ENCODE peak calls at places on chromosomes 13 and 19, in seven cellular contexts. One of them, this sample, is unnamed.

GRCh38 chr19:9847087-9847671 is 12.1 kb downstream of the PIN1 start:
- DNase-seq in foreskin fibroblast: peak; percentile 93
- DNase-seq in CD8-positive, alpha-beta memory T cell: no peak
- DNase-seq in lower lobe of right lung: no peak
- DNase-seq in activated effector memory CD4-positive, alpha-beta T cell treated with Interleukin-2 at 50 U/mL for 16 hours: no peak
- DNase-seq in upper lobe of right lung: no peak
- DNase-seq in trophoblast cell: peak; percentile 40
- DNase-seq in this sample: no peak

GRCh38 chr19:46480409-46480808 is 9.0 kb upstream of the PNMA8A start:
- DNase-seq in foreskin fibroblast: peak; percentile 59
- DNase-seq in CD8-positive, alpha-beta memory T cell: no peak
- DNase-seq in lower lobe of right lung: no peak
- DNase-seq in activated effector memory CD4-positive, alpha-beta T cell treated with Interleukin-2 at 50 U/mL for 16 hours: no peak
- DNase-seq in upper lobe of right lung: no peak
- DNase-seq in trophoblast cell: no peak
- DNase-seq in this sample: no peak

GRCh38 chr13:21569686-21570085 is 34.3 kb downstream of the MICU2 start:
- DNase-seq in foreskin fibroblast: no peak
- DNase-seq in CD8-positive, alpha-beta memory T cell: no peak
- DNase-seq in lower lobe of right lung: no peak
- DNase-seq in activated effector memory CD4-positive, alpha-beta T cell treated with Interleukin-2 at 50 U/mL for 16 hours: no peak
- DNase-seq in upper lobe of right lung: no peak
- DNase-seq in trophoblast cell: no peak
- DNase-seq in this sample: no peak

GRCh38 chr13:19153782-19154450 is 27.7 kb downstream of the TUBA3C start:
- DNase-seq in foreskin fibroblast: no peak
- DNase-seq in CD8-positive, alpha-beta memory T cell: no peak
- DNase-seq in lower lobe of right lung: no peak
- DNase-seq in activated effector memory CD4-positive, alpha-beta T cell treated with Interleukin-2 at 50 U/mL for 16 hours: no peak
- DNase-seq in upper lobe of right lung: peak; percentile 57
- DNase-seq in trophoblast cell: peak; percentile 29
- DNase-seq in this sample: no peak

GRCh38 chr13:99086149-99086868 is 108.4 kb upstream of the DOCK9 start:
- DNase-seq in foreskin fibroblast: peak; percentile 61
- DNase-seq in CD8-positive, alpha-beta memory T cell: peak; percentile 84
- DNase-seq in lower lobe of right lung: peak; percentile 76
- DNase-seq in activated effector memory CD4-positive, alpha-beta T cell treated with Interleukin-2 at 50 U/mL for 16 hours: peak; percentile 64
- DNase-seq in upper lobe of right lung: peak; percentile 83
- DNase-seq in trophoblast cell: peak; percentile 63
- DNase-seq in this sample: peak; percentile 49

GRCh38 chr19:45613926-45614725 is 12.1 kb upstream of the GPR4 start:
- DNase-seq in foreskin fibroblast: peak; percentile 81
- DNase-seq in CD8-positive, alpha-beta memory T cell: no peak
- DNase-seq in lower lobe of right lung: no peak
- DNase-seq in activated effector memory CD4-positive, alpha-beta T cell treated with Interleukin-2 at 50 U/mL for 16 hours: no peak
- DNase-seq in upper lobe of right lung: no peak
- DNase-seq in trophoblast cell: peak; percentile 87
- DNase-seq in this sample: peak; percentile 59

GRCh38 chr13:51125495-51126226 is 14.6 kb upstream of the C13orf42 start:
- DNase-seq in foreskin fibroblast: peak; percentile 35
- DNase-seq in CD8-positive, alpha-beta memory T cell: no peak
- DNase-seq in lower lobe of right lung: peak; percentile 63
- DNase-seq in activated effector memory CD4-positive, alpha-beta T cell treated with Interleukin-2 at 50 U/mL for 16 hours: no peak
- DNase-seq in upper lobe of right lung: peak; percentile 69
- DNase-seq in trophoblast cell: peak; percentile 81
- DNase-seq in this sample: peak; percentile 12

GRCh38 chr13:50575138-50575537 is 268.4 kb downstream of the DLEU7 start:
- DNase-seq in foreskin fibroblast: no peak
- DNase-seq in CD8-positive, alpha-beta memory T cell: no peak
- DNase-seq in lower lobe of right lung: no peak
- DNase-seq in activated effector memory CD4-positive, alpha-beta T cell treated with Interleukin-2 at 50 U/mL for 16 hours: no peak
- DNase-seq in upper lobe of right lung: no peak
- DNase-seq in trophoblast cell: no peak
- DNase-seq in this sample: no peak

GRCh38 chr13:97798836-97799235 is 154.6 kb upstream of the IPO5 start:
- DNase-seq in foreskin fibroblast: peak; percentile 64
- DNase-seq in CD8-positive, alpha-beta memory T cell: no peak
- DNase-seq in lower lobe of right lung: no peak
- DNase-seq in activated effector memory CD4-positive, alpha-beta T cell treated with Interleukin-2 at 50 U/mL for 16 hours: no peak
- DNase-seq in upper lobe of right lung: no peak
- DNase-seq in trophoblast cell: no peak
- DNase-seq in this sample: no peak

GRCh38 chr19:12884926-12885748 is 1.9 kb downstream of the KLF1 start:
- DNase-seq in foreskin fibroblast: no peak
- DNase-seq in CD8-positive, alpha-beta memory T cell: peak; percentile 89
- DNase-seq in lower lobe of right lung: peak; percentile 94
- DNase-seq in activated effector memory CD4-positive, alpha-beta T cell treated with Interleukin-2 at 50 U/mL for 16 hours: peak; percentile 87
- DNase-seq in upper lobe of right lung: peak; percentile 95
- DNase-seq in trophoblast cell: peak; percentile 78
- DNase-seq in this sample: peak; percentile 65

GRCh38 chr13:50810998-50811397 is 32.5 kb downstream of the DLEU7 start:
- DNase-seq in foreskin fibroblast: no peak
- DNase-seq in CD8-positive, alpha-beta memory T cell: no peak
- DNase-seq in lower lobe of right lung: no peak
- DNase-seq in activated effector memory CD4-positive, alpha-beta T cell treated with Interleukin-2 at 50 U/mL for 16 hours: no peak
- DNase-seq in upper lobe of right lung: no peak
- DNase-seq in trophoblast cell: no peak
- DNase-seq in this sample: peak; percentile 25

GRCh38 chr19:19461306-19461670 is 54.1 kb downstream of the TSSK6 start:
- DNase-seq in foreskin fibroblast: peak; percentile 7
- DNase-seq in CD8-positive, alpha-beta memory T cell: no peak
- DNase-seq in lower lobe of right lung: peak; percentile 1
- DNase-seq in activated effector memory CD4-positive, alpha-beta T cell treated with Interleukin-2 at 50 U/mL for 16 hours: no peak
- DNase-seq in upper lobe of right lung: no peak
- DNase-seq in trophoblast cell: peak; percentile 48
- DNase-seq in this sample: no peak

GRCh38 chr13:30997697-30998547 is 65.5 kb downstream of the TEX26 start:
- DNase-seq in foreskin fibroblast: no peak
- DNase-seq in CD8-positive, alpha-beta memory T cell: no peak
- DNase-seq in lower lobe of right lung: no peak
- DNase-seq in activated effector memory CD4-positive, alpha-beta T cell treated with Interleukin-2 at 50 U/mL for 16 hours: no peak
- DNase-seq in upper lobe of right lung: no peak
- DNase-seq in trophoblast cell: no peak
- DNase-seq in this sample: no peak

This sample was measured in GM18507.